ENCODE peak calls at places on chromosomes 7 and 10, in six cellular contexts. Q is omental fat pad; Z is CD4-positive, alpha-beta T cell; Y is naive B cell; V is GM04503; F is fibroblast of pulmonary artery. T is an unnamed sample.

GRCh38 chr7:30352169-30352568 is 67.8 kb downstream of the ZNRF2 start:
- DNase-seq in Z (no peak), Q (no peak), V (no peak), F (no peak), Y (no peak), T (no peak)

GRCh38 chr7:1295776-1296726 is 63.4 kb downstream of the UNCX start:
- DNase-seq in Q (no peak), Z (no peak), Y (no peak), F (no peak), V (no peak), T (peak)

GRCh38 chr10:88116491-88116890 is 253.1 kb downstream of the PTEN start:
- DNase-seq in V (peak), Z (no peak), Q (no peak), F (no peak), Y (no peak), T (no peak)

GRCh38 chr10:8456386-8456785 is 401.9 kb downstream of the GATA3 start:
- DNase-seq in Z (no peak), Q (no peak), Y (no peak), F (no peak), V (no peak), T (no peak)

GRCh38 chr7:1769286-1770200 is 99.5 kb downstream of the ELFN1 start:
- DNase-seq in Q (no peak), Y (no peak), F (no peak), Z (no peak), V (no peak), T (no peak)

GRCh38 chr10:72886596-72887522 is 6.7 kb upstream of the OIT3 start:
- DNase-seq in Y (no peak), F (peak), V (no peak), Q (no peak), Z (no peak), T (no peak)

GRCh38 chr7:8322667-8323066 is 60.7 kb upstream of the ICA1 start:
- DNase-seq in V (no peak), F (no peak), Q (no peak), Y (no peak), Z (no peak), T (no peak)

GRCh38 chr7:112118581-112119566 is 87.3 kb downstream of the DOCK4 start:
- DNase-seq in Z (no peak), F (no peak), Q (no peak), Y (no peak), V (no peak), T (no peak)

GRCh38 chr10:986881-987634 is 1.2 kb upstream of the GTPBP4 start:
- DNase-seq in Q (no peak), Y (no peak), Z (no peak), F (peak), V (peak), T (no peak)

GRCh38 chr7:30427296-30428080 is 51.1 kb downstream of the NOD1 start:
- DNase-seq in F (no peak), Z (no peak), Y (no peak), V (no peak), Q (no peak), T (no peak)

GRCh38 chr7:99089914-99090629 is 53.8 kb downstream of the SMURF1 start:
- DNase-seq in F (no peak), Z (no peak), Y (no peak), Q (no peak), V (no peak), T (no peak)

GRCh38 chr7:85612514-85612913 is 425.7 kb upstream of the SEMA3D start:
- DNase-seq in F (no peak), Y (no peak), V (no peak), Z (no peak), Q (no peak), T (no peak)

GRCh38 chr10:72133517-72133916 is 45.2 kb upstream of the SPOCK2 start:
- DNase-seq in V (peak), Q (no peak), Y (no peak), F (peak), Z (no peak), T (no peak)

GRCh38 chr7:47739301-47739870 is 157.5 kb upstream of the TNS3 start:
- DNase-seq in Q (no peak), Z (no peak), Y (no peak), F (no peak), V (no peak), T (no peak)

GRCh38 chr7:99762680-99763327 is 21.2 kb downstream of the CYP3A4 start:
- DNase-seq in V (peak), F (peak), Z (no peak), Q (no peak), Y (no peak), T (no peak)

GRCh38 chr7:50379082-50379481 is 71.1 kb downstream of the FIGNL1 start:
- DNase-seq in F (no peak), Z (no peak), V (no peak), Q (no peak), Y (no peak), T (no peak)

GRCh38 chr7:135147341-135147898 is 452 bp upstream of the TMEM140 start:
- DNase-seq in Q (no peak), Y (no peak), Z (no peak), V (no peak), F (peak), T (no peak)

GRCh38 chr10:17989908-17990767 is 38.4 kb downstream of the SLC39A12 start:
- DNase-seq in F (peak), Q (no peak), Y (peak), Z (no peak), V (no peak), T (no peak)

GRCh38 chr10:86373828-86374227 is 7.2 kb upstream of the GRID1 start:
- DNase-seq in V (no peak), Z (no peak), F (no peak), Y (no peak), Q (no peak), T (peak)

GRCh38 chr7:96179863-96180262 is 142.0 kb downstream of the SLC25A13 start:
- DNase-seq in Y (no peak), Q (no peak), Z (no peak), F (peak), V (no peak), T (no peak)

GRCh38 chr10:84352251-84352842 is 24.0 kb downstream of the CCSER2 start:
- DNase-seq in Q (no peak), Y (peak), V (no peak), Z (peak), F (peak), T (no peak)

GRCh38 chr10:1107004-1107403 is 50.8 kb downstream of the WDR37 start:
- DNase-seq in Q (no peak), F (no peak), Z (no peak), Y (no peak), V (no peak), T (no peak)

GRCh38 chr10:1230592-1231275 is 174.5 kb downstream of the WDR37 start:
- DNase-seq in Y (no peak), V (no peak), Z (no peak), Q (no peak), F (no peak), T (no peak)

GRCh38 chr7:106793015-106793651 is 71.9 kb upstream of the PIK3CG start:
- DNase-seq in F (peak), Z (no peak), Y (peak), Q (no peak), V (no peak), T (no peak)

GRCh38 chr10:72340510-72340895 is 14.2 kb downstream of the DNAJB12 start:
- DNase-seq in V (no peak), Y (peak), F (peak), Z (peak), Q (no peak), T (no peak)

GRCh38 chr7:151113344-151114150 is 27.3 kb downstream of the AGAP3 start:
- DNase-seq in F (peak), Z (no peak), Y (no peak), V (no peak), Q (no peak), T (no peak)

GRCh38 chr10:87656431-87657072 is 3.1 kb upstream of the PAPSS2 start:
- DNase-seq in Y (peak), F (peak), V (no peak), Q (no peak), Z (no peak), T (no peak)

GRCh38 chr7:70071786-70072185 is 473.5 kb downstream of the AUTS2 start:
- DNase-seq in V (no peak), Q (no peak), F (no peak), Y (no peak), Z (no peak), T (peak)

GRCh38 chr7:158672975-158673374 is 31.6 kb downstream of the NCAPG2 start:
- DNase-seq in V (no peak), Q (no peak), Z (no peak), F (peak), Y (no peak), T (no peak)

GRCh38 chr10:18328941-18329340 is 188.7 kb downstream of the CACNB2 start:
- DNase-seq in V (no peak), Q (no peak), Z (no peak), Y (no peak), F (no peak), T (no peak)

GRCh38 chr10:33262871-33263270 is 71.6 kb downstream of the NRP1 start:
- DNase-seq in F (no peak), Z (no peak), V (no peak), Y (no peak), Q (no peak), T (no peak)

GRCh38 chr10:44278669-44279337 is 106.1 kb downstream of the CXCL12 start:
- DNase-seq in F (no peak), Z (no peak), Q (no peak), Y (no peak), V (no peak), T (no peak)

GRCh38 chr10:110042181-110042580 is 34.4 kb downstream of the ADD3 start:
- DNase-seq in Q (no peak), V (no peak), F (peak), Z (no peak), Y (no peak), T (no peak)

GRCh38 chr10:98252451-98252850 is 15.5 kb downstream of the LOXL4 start:
- DNase-seq in F (no peak), Q (no peak), V (no peak), Y (no peak), Z (no peak), T (no peak)

GRCh38 chr10:88205842-88206446 is 342.5 kb downstream of the PTEN start:
- DNase-seq in F (no peak), V (no peak), Z (no peak), Q (no peak), Y (no peak), T (no peak)

T was measured in right lobe of liver.